ENCODE peak calls at places on chromosomes 6 and 20, in nine cellular contexts. B is adrenal gland, Z is ascending aorta, T is astrocyte, S is IMR-90, A is endothelial cell of umbilical vein, V is mammary epithelial cell, N is heart right ventricle, C is lower lobe of right lung. Y is an unnamed sample. For H3K27me3 and H3K36me3, the result is how much of the 10 kb centered on the place peaks cover.

GRCh38 chr20:40869416-40870147 is 159.0 kb upstream of the TOP1 start:
- DNase-seq in B (no peak), C (no peak), Z (no peak), T (no peak), S (no peak), V (no peak), A (no peak), N (no peak), Y (no peak)

GRCh38 chr20:44776977-44777376 is 31.3 kb downstream of the KCNK15 start:
- DNase-seq in C (no peak), T (peak), S (peak), N (peak), V (peak), B (peak), A (peak), Z (no peak), Y (peak)

GRCh38 chr20:54565255-54565654 is 89.9 kb downstream of the DOK5 start:
- DNase-seq in S (no peak), C (no peak), Z (no peak), B (no peak), A (no peak), N (no peak), V (no peak), T (no peak), Y (no peak)

GRCh38 chr20:44211177-44212039 is 837 bp upstream of the OSER1 start:
- DNase-seq in S (peak), V (peak), N (no peak), Z (no peak), A (no peak), T (no peak), B (no peak), C (no peak), Y (peak)

GRCh38 chr6:20213271-20213798 is 1.1 kb upstream of the MBOAT1 start:
- DNase-seq in Z (no peak), C (no peak), T (no peak), N (no peak), B (no peak), S (no peak), V (no peak), A (no peak), Y (no peak)

GRCh38 chr6:25596928-25597818 is 54.8 kb upstream of the SCGN start:
- DNase-seq in N (no peak), Z (no peak), C (no peak), T (no peak), S (peak), A (no peak), B (no peak), V (no peak), Y (no peak)

GRCh38 chr6:159180001-159180400 is 10.8 kb downstream of the FNDC1 start:
- DNase-seq in T (peak), B (no peak), S (peak), N (no peak), Z (no peak), C (no peak), A (no peak), V (no peak), Y (peak)

GRCh38 chr20:35312348-35312747 is 20.1 kb upstream of the FAM83C start:
- DNase-seq in V (peak), T (peak), Z (no peak), B (no peak), C (no peak), A (peak), N (no peak), S (peak), Y (peak)

GRCh38 chr20:53186630-53187029 is 214.5 kb downstream of the TSHZ2 start:
- DNase-seq in C (no peak), A (no peak), V (no peak), S (no peak), Z (no peak), T (no peak), N (no peak), B (no peak), Y (no peak)

GRCh38 chr20:46123482-46124245 is 5.5 kb downstream of the CD40 start:
- DNase-seq in Z (no peak), C (no peak), T (no peak), N (no peak), S (no peak), B (no peak), V (no peak), A (no peak), Y (no peak)

GRCh38 chr20:12289476-12289875 is 371.8 kb downstream of the BTBD3 start:
- DNase-seq in V (no peak), N (no peak), T (no peak), C (no peak), S (no peak), B (no peak), Z (no peak), A (no peak), Y (no peak)

GRCh38 chr6:133939778-133940667 is 13.0 kb upstream of the TBPL1 start:
- DNase-seq in S (no peak), V (no peak), B (no peak), N (no peak), T (no peak), Z (no peak), A (no peak), C (no peak), Y (no peak)

GRCh38 chr20:8414611-8415274 is 282.7 kb downstream of the PLCB1 start:
- DNase-seq in T (peak), N (no peak), Z (no peak), S (peak), V (peak), A (no peak), C (no peak), B (no peak), Y (peak)

GRCh38 chr20:47318596-47319516 is 37.6 kb downstream of the ZMYND8 start:
- DNase-seq in C (peak), N (peak), S (peak), B (peak), V (peak), T (peak), A (peak), Z (peak), Y (peak)

GRCh38 chr6:44270526-44271405 is 516 bp downstream of the TMEM151B start:
- DNase-seq in B (no peak), S (no peak), T (no peak), C (no peak), Z (no peak), V (no peak), N (no peak), A (no peak), Y (no peak)

GRCh38 chr20:24124951-24125650 is 136.5 kb upstream of the GGTLC1 start:
- DNase-seq in C (no peak), Z (no peak), V (no peak), N (no peak), S (no peak), A (no peak), T (no peak), B (no peak), Y (no peak)

DNA sequence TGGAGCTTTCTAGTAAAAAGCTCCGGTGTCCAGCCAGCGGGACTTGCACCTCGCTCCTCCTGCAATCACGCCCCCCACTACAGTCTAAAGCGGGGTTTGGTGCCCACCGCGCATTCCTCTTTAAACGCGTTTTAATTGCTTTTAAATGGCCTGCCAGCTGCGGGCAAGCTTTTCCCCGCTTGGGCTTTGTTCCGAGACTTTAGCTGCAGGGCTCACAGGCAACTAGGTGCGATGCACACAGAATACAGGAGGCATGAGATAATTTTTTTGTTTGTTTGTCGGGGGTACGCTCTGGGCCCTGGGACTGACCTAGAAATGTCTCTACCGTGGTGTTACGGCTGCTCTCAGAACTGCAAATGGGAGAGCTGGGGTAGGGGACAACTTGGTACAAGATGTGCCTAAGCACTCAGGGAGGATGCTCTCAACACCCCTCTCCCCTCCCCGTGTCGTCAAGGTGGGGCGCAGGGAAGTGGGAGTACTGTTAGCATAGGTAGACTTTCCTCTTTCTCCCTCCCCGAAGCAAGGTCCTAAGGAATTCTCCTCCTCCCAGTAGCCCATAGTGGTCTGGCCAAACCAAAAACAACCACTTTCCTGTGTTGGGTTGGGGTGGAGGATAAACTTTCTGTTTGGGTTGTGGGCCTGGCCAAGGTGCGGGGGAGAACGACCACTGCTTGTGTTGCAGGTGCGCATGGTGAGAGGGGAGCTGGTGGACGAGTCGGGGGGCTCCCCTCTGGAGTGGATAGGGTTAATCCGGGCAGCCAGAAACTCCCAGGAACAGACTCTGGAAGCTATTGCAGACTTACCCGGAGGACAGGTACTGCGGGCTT is 1.6 kb downstream of the PRDM13 start:
- DNase-seq in S (no peak), A (no peak), B (no peak), T (no peak), N (no peak), C (no peak), V (no peak), Z (no peak), Y (no peak)
- H3K27me3 ChIP-seq in S (half or more), A (half or more), B (half or more), T (half or more), N (half or more), C (half or more), V (half or more), Z (half or more), Y (half or more)

GRCh38 chr6:49902856-49903255 is 36.5 kb upstream of the CRISP1 start:
- DNase-seq in T (no peak), V (no peak), B (no peak), C (no peak), Z (no peak), N (no peak), S (no peak), A (no peak), Y (no peak)

DNA sequence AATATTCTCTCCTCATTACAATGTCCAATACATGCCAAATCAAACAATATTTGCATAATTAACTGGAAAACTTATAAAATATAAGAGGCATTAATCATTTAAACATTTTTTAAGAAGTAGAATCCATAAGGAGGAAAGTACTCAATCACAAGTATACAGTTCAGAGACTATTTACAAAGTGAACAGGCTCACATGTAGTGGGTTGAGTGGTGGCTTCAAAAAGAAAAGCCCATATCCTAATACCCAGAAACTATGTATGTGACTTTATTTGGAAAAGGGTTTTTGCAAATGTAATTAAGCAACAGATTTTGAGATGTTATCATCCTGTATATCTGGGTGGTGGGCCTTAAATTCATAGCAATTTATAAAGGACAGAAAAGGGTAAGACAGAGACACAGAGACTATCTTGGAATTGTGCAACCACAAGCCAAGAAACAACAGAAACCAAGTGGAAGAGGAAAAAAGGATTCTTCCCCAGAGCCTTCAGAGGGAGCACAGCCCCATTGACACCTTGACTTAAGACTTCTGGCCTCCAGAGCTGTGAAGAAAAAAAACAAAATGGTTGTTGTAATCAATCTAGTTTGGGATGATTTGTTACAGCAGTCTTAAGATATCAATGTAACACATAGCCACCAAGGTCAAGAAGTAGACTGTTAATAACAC is 32.7 kb upstream of the CRISP1 start:
- DNase-seq in T (no peak), S (no peak), Z (no peak), V (no peak), B (no peak), A (no peak), N (no peak), C (no peak), Y (no peak)
- H3K27ac ChIP-seq in T (no peak), S (no peak), Z (no peak), V (no peak), B (no peak), A (no peak), N (no peak), C (no peak), Y (no peak)

DNA sequence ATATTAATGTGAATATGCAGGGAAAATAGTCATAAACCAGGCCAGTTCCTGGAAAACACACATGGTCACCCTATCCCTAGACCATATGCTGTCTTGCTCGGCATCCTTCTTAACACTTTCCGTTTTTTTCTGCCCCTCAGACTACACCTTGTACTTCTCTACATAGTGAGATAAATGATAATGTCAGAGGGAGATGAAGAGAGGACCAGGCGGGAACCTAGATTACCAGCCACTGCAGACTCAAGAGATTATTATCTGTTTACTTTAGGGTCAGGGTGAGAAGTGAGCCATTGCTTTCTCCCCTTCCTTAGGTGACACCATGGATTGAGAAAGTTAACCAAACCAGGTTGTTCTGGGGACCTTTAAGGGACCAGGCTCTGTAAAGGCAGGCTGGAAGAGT is 3.7 kb upstream of the RPP21 start:
- DNase-seq in B (no peak), Z (no peak), V (no peak), S (no peak), A (no peak), C (no peak), N (no peak), T (no peak), Y (no peak)
- H3K36me3 ChIP-seq in B (under half), Z (under half), V (under half), S (under half), A (under half), C (half or more), N (half or more), T (under half), Y (under half)

GRCh38 chr6:147507162-147508072 is 1.1 kb upstream of the SAMD5 start:
- DNase-seq in N (no peak), S (no peak), Z (no peak), C (peak), B (no peak), V (peak), A (peak), T (no peak), Y (peak)

GRCh38 chr6:147508871-147509608 is 550 bp downstream of the SAMD5 start:
- DNase-seq in A (peak), B (no peak), N (no peak), V (no peak), S (no peak), T (no peak), C (no peak), Z (no peak), Y (no peak)

GRCh38 chr6:147509900-147510299 is 1.4 kb downstream of the SAMD5 start:
- DNase-seq in S (no peak), N (no peak), T (no peak), C (no peak), A (peak), B (no peak), Z (no peak), V (no peak), Y (no peak)

GRCh38 chr6:147506704-147507114 is 1.8 kb upstream of the SAMD5 start:
- DNase-seq in C (peak), Z (peak), A (peak), T (peak), B (peak), N (peak), S (peak), V (peak), Y (peak)

DNA sequence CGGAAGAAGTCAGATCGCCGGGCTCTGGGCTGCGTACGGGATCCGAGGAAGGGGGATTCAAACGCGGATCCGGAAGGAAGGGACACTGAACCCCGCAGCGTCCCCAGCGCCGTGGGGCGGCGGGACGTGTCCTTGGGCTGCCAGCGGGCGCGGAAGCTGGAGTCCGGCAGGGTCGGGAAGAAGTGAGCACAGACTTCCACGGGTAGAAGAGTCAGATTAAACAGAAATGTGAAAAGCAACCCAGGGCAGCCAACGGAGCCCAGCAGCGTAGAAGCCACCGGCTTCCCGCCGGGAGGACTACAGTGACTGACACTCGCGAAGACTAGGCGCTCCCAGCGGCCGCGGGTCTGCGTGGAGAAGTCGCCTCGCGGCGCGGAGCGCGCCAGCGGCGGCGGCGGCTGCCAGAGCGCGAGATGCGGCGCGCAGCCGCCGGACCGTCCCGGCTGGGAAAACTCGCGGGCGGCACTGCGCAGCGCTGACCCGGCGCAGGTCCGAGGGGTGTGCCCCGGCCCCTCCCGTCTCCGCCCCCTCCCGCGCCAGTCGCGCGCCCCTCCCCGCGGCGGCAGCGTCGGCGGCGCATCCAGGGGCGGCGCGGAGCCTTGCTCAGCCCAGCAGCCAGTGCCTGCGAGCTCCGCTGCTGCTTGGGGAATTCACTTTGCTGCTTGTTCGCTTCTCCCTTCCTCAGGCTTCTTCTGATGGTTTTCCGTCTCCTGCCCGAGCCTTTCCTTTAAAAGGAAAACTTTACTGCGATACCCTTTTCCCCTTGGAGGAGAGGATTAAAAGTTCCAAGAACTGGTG is at the start of gene SAMD5:
- DNase-seq in Z (peak), S (peak), B (peak), C (peak), A (peak), V (peak), N (peak), T (peak), Y (peak)
- H3K27me3 ChIP-seq in Z (under half), S (under half), B (under half), C (under half), A (under half), V (under half), N (half or more), T (under half), Y (under half)

GRCh38 chr6:149079456-149079855 is 238.1 kb upstream of the TAB2 start:
- DNase-seq in Z (no peak), N (no peak), S (no peak), V (no peak), B (no peak), C (no peak), A (no peak), T (no peak), Y (no peak)

GRCh38 chr6:149076355-149076734 is 241.2 kb upstream of the TAB2 start:
- DNase-seq in B (no peak), N (no peak), S (no peak), Z (no peak), V (no peak), A (no peak), T (no peak), C (no peak), Y (no peak)

GRCh38 chr6:149079911-149080501 is 237.5 kb upstream of the TAB2 start:
- DNase-seq in T (peak), B (peak), S (peak), A (no peak), V (peak), Z (peak), N (peak), C (no peak), Y (peak)

GRCh38 chr6:149077208-149077607 is 240.3 kb upstream of the TAB2 start:
- DNase-seq in N (no peak), S (peak), T (peak), B (no peak), V (no peak), Z (no peak), A (no peak), C (no peak), Y (peak)

DNA sequence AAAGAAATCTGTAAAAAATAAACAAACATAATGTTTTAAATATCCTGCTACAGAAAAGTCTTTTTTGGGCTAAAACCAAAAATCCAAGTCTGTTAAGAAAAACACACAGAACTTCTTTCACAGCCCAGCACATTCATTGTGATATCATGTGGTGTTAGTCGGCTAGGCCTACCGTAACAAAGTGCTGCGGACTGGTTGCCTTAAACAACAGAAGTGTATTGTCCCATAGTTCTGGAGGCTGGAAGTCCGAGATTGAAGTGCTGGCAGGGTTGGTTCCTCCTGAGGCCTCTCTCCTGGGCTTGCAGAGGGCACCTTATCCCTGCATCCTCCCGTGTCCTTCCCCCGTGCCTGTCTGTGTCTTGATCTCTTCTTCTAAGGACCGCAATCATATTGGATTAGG is 239.1 kb upstream of the TAB2 start:
- DNase-seq in S (no peak), A (no peak), N (no peak), V (no peak), B (no peak), Z (no peak), C (no peak), T (no peak), Y (no peak)
- H3K27ac ChIP-seq in S (no peak), A (no peak), N (no peak), V (no peak), B (no peak), Z (peak), C (no peak), T (no peak), Y (no peak)

GRCh38 chr6:46906776-46907175 is 15.0 kb downstream of the ADGRF5 start:
- DNase-seq in B (no peak), N (no peak), V (no peak), A (no peak), S (no peak), Z (no peak), T (no peak), C (no peak), Y (no peak)

GRCh38 chr6:46900266-46900665 is 21.5 kb downstream of the ADGRF5 start:
- DNase-seq in T (no peak), N (no peak), C (no peak), S (no peak), V (no peak), A (no peak), B (no peak), Z (no peak), Y (no peak)

GRCh38 chr6:46901747-46902362 is 19.9 kb downstream of the ADGRF5 start:
- DNase-seq in N (peak), A (peak), Z (no peak), B (no peak), V (no peak), T (no peak), C (no peak), S (no peak), Y (no peak)

GRCh38 chr6:46903175-46903574 is 18.6 kb downstream of the ADGRF5 start:
- DNase-seq in N (peak), T (no peak), Z (no peak), C (no peak), S (no peak), B (no peak), V (no peak), A (no peak), Y (no peak)

GRCh38 chr6:46904117-46904516 is 17.6 kb downstream of the ADGRF5 start:
- DNase-seq in T (no peak), N (no peak), B (no peak), V (no peak), C (no peak), S (no peak), A (no peak), Z (no peak), Y (no peak)
- H3K36me3 ChIP-seq in T (under half), N (under half), B (under half), V (under half), C (under half), S (under half), A (under half), Z (under half), Y (under half)

GRCh38 chr20:300345-300744 is 3.0 kb downstream of the ZCCHC3 start:
- DNase-seq in V (no peak), C (no peak), B (no peak), N (no peak), T (no peak), A (no peak), S (no peak), Z (no peak), Y (no peak)
- H3K27me3 ChIP-seq in V (under half), C (under half), B (under half), N (under half), T (under half), A (under half), S (under half), Z (under half), Y (under half)

Y was measured in brain microvascular endothelial cell.